ENCODE peak calls at places on chromosome 3, in nine cellular contexts. One of them, this sample, is unnamed.

GRCh38 chr3:116561529-116561928 is 116.2 kb upstream of the LSAMP start:
- DNase-seq in GM12891: no peak
- DNase-seq in NCI-H510A: no peak
- DNase-seq in NCI-H1930: no peak
- DNase-seq in stimulated activated naive CD4-positive, alpha-beta T cell: no peak
- DNase-seq in Calu3: no peak
- DNase-seq in myocyte: no peak
- DNase-seq in skeletal muscle cell: no peak
- DNase-seq in activated T-cell treated with anti-CD3 and anti-CD28 coated beads, Interleukin-2, amount 50 U/mL, for 72 hours: no peak
- DNase-seq in this sample: no peak

GRCh38 chr3:126472277-126473006 is 3.2 kb downstream of the ZXDC start:
- DNase-seq in activated T-cell treated with anti-CD3 and anti-CD28 coated beads, Interleukin-2, amount 50 U/mL, for 72 hours: no peak
- DNase-seq in NCI-H1930: no peak
- DNase-seq in stimulated activated naive CD4-positive, alpha-beta T cell: no peak
- DNase-seq in GM12891: no peak
- DNase-seq in myocyte: peak; percentile 95
- DNase-seq in Calu3: peak; percentile 89
- DNase-seq in skeletal muscle cell: peak; percentile 41
- DNase-seq in NCI-H510A: peak; percentile 58
- DNase-seq in this sample: no peak

GRCh38 chr3:41693799-41694198 is 268.1 kb downstream of the ULK4 start:
- DNase-seq in Calu3: no peak
- DNase-seq in skeletal muscle cell: no peak
- DNase-seq in myocyte: no peak
- DNase-seq in activated T-cell treated with anti-CD3 and anti-CD28 coated beads, Interleukin-2, amount 50 U/mL, for 72 hours: no peak
- DNase-seq in GM12891: no peak
- DNase-seq in stimulated activated naive CD4-positive, alpha-beta T cell: no peak
- DNase-seq in NCI-H1930: no peak
- DNase-seq in NCI-H510A: no peak
- DNase-seq in this sample: no peak

GRCh38 chr3:87397210-87397609 is 120.8 kb upstream of the POU1F1 start:
- DNase-seq in skeletal muscle cell: peak; percentile 14
- DNase-seq in Calu3: no peak
- DNase-seq in myocyte: no peak
- DNase-seq in NCI-H1930: no peak
- DNase-seq in GM12891: no peak
- DNase-seq in stimulated activated naive CD4-positive, alpha-beta T cell: no peak
- DNase-seq in activated T-cell treated with anti-CD3 and anti-CD28 coated beads, Interleukin-2, amount 50 U/mL, for 72 hours: no peak
- DNase-seq in NCI-H510A: no peak
- DNase-seq in this sample: no peak

GRCh38 chr3:103218793-103219192 is 784.0 kb downstream of the ZPLD1 start:
- DNase-seq in Calu3: no peak
- DNase-seq in activated T-cell treated with anti-CD3 and anti-CD28 coated beads, Interleukin-2, amount 50 U/mL, for 72 hours: no peak
- DNase-seq in myocyte: no peak
- DNase-seq in GM12891: no peak
- DNase-seq in stimulated activated naive CD4-positive, alpha-beta T cell: no peak
- DNase-seq in NCI-H510A: no peak
- DNase-seq in skeletal muscle cell: peak; percentile 1
- DNase-seq in NCI-H1930: no peak
- DNase-seq in this sample: no peak

GRCh38 chr3:13352621-13353131 is 67.4 kb downstream of the NUP210 start:
- DNase-seq in stimulated activated naive CD4-positive, alpha-beta T cell: no peak
- DNase-seq in myocyte: no peak
- DNase-seq in skeletal muscle cell: no peak
- DNase-seq in NCI-H1930: no peak
- DNase-seq in NCI-H510A: no peak
- DNase-seq in GM12891: no peak
- DNase-seq in activated T-cell treated with anti-CD3 and anti-CD28 coated beads, Interleukin-2, amount 50 U/mL, for 72 hours: no peak
- DNase-seq in Calu3: no peak
- DNase-seq in this sample: no peak

GRCh38 chr3:97389883-97390282 is 374.7 kb upstream of the ARL6 start:
- DNase-seq in stimulated activated naive CD4-positive, alpha-beta T cell: no peak
- DNase-seq in NCI-H510A: no peak
- DNase-seq in Calu3: no peak
- DNase-seq in NCI-H1930: peak; percentile 84
- DNase-seq in myocyte: no peak
- DNase-seq in GM12891: no peak
- DNase-seq in activated T-cell treated with anti-CD3 and anti-CD28 coated beads, Interleukin-2, amount 50 U/mL, for 72 hours: no peak
- DNase-seq in skeletal muscle cell: no peak
- DNase-seq in this sample: peak; percentile 22

GRCh38 chr3:56799251-56799882 is 2.4 kb downstream of the ARHGEF3 start:
- DNase-seq in activated T-cell treated with anti-CD3 and anti-CD28 coated beads, Interleukin-2, amount 50 U/mL, for 72 hours: peak; percentile 22
- DNase-seq in GM12891: no peak
- DNase-seq in myocyte: peak; percentile 79
- DNase-seq in NCI-H1930: peak; percentile 49
- DNase-seq in Calu3: no peak
- DNase-seq in stimulated activated naive CD4-positive, alpha-beta T cell: no peak
- DNase-seq in NCI-H510A: no peak
- DNase-seq in skeletal muscle cell: no peak
- DNase-seq in this sample: peak; percentile 41

GRCh38 chr3:194276768-194277546 is 74.2 kb downstream of the CPN2 start:
- DNase-seq in NCI-H510A: no peak
- DNase-seq in skeletal muscle cell: no peak
- DNase-seq in activated T-cell treated with anti-CD3 and anti-CD28 coated beads, Interleukin-2, amount 50 U/mL, for 72 hours: no peak
- DNase-seq in myocyte: peak; percentile 33
- DNase-seq in GM12891: no peak
- DNase-seq in Calu3: no peak
- DNase-seq in NCI-H1930: no peak
- DNase-seq in stimulated activated naive CD4-positive, alpha-beta T cell: no peak
- DNase-seq in this sample: no peak

GRCh38 chr3:123301331-123302184 is 99.8 kb downstream of the SEC22A start:
- DNase-seq in Calu3: no peak
- DNase-seq in activated T-cell treated with anti-CD3 and anti-CD28 coated beads, Interleukin-2, amount 50 U/mL, for 72 hours: no peak
- DNase-seq in NCI-H1930: no peak
- DNase-seq in NCI-H510A: no peak
- DNase-seq in stimulated activated naive CD4-positive, alpha-beta T cell: no peak
- DNase-seq in skeletal muscle cell: no peak
- DNase-seq in GM12891: no peak
- DNase-seq in myocyte: no peak
- DNase-seq in this sample: no peak

GRCh38 chr3:157931517-157931916 is 174.7 kb downstream of the SHOX2 start:
- DNase-seq in stimulated activated naive CD4-positive, alpha-beta T cell: no peak
- DNase-seq in NCI-H510A: no peak
- DNase-seq in GM12891: no peak
- DNase-seq in Calu3: no peak
- DNase-seq in NCI-H1930: no peak
- DNase-seq in skeletal muscle cell: no peak
- DNase-seq in myocyte: no peak
- DNase-seq in activated T-cell treated with anti-CD3 and anti-CD28 coated beads, Interleukin-2, amount 50 U/mL, for 72 hours: no peak
- DNase-seq in this sample: no peak

GRCh38 chr3:80338366-80338765 is 570.6 kb upstream of the ROBO1 start:
- DNase-seq in Calu3: no peak
- DNase-seq in stimulated activated naive CD4-positive, alpha-beta T cell: no peak
- DNase-seq in activated T-cell treated with anti-CD3 and anti-CD28 coated beads, Interleukin-2, amount 50 U/mL, for 72 hours: no peak
- DNase-seq in GM12891: no peak
- DNase-seq in myocyte: no peak
- DNase-seq in NCI-H510A: no peak
- DNase-seq in skeletal muscle cell: peak; percentile 51
- DNase-seq in NCI-H1930: no peak
- DNase-seq in this sample: no peak

GRCh38 chr3:56702487-56703315 is 19.6 kb upstream of the TASOR start:
- DNase-seq in skeletal muscle cell: peak; percentile 15
- DNase-seq in activated T-cell treated with anti-CD3 and anti-CD28 coated beads, Interleukin-2, amount 50 U/mL, for 72 hours: peak; percentile 46
- DNase-seq in myocyte: peak; percentile 76
- DNase-seq in stimulated activated naive CD4-positive, alpha-beta T cell: no peak
- DNase-seq in GM12891: no peak
- DNase-seq in Calu3: peak; percentile 46
- DNase-seq in NCI-H1930: peak; percentile 58
- DNase-seq in NCI-H510A: peak; percentile 14
- DNase-seq in this sample: peak; percentile 59

GRCh38 chr3:140585828-140586227 is 92.0 kb upstream of the TRIM42 start:
- DNase-seq in myocyte: peak; percentile 77
- DNase-seq in skeletal muscle cell: peak; percentile 80
- DNase-seq in NCI-H510A: no peak
- DNase-seq in NCI-H1930: no peak
- DNase-seq in Calu3: no peak
- DNase-seq in stimulated activated naive CD4-positive, alpha-beta T cell: no peak
- DNase-seq in activated T-cell treated with anti-CD3 and anti-CD28 coated beads, Interleukin-2, amount 50 U/mL, for 72 hours: no peak
- DNase-seq in GM12891: no peak
- DNase-seq in this sample: no peak

GRCh38 chr3:138367912-138368311 is 19.5 kb downstream of the MRAS start:
- DNase-seq in stimulated activated naive CD4-positive, alpha-beta T cell: no peak
- DNase-seq in NCI-H1930: no peak
- DNase-seq in activated T-cell treated with anti-CD3 and anti-CD28 coated beads, Interleukin-2, amount 50 U/mL, for 72 hours: no peak
- DNase-seq in myocyte: peak; percentile 58
- DNase-seq in skeletal muscle cell: no peak
- DNase-seq in NCI-H510A: no peak
- DNase-seq in Calu3: peak; percentile 34
- DNase-seq in GM12891: no peak
- DNase-seq in this sample: no peak

GRCh38 chr3:128276151-128276445 is 122.8 kb downstream of the EEFSEC start:
- DNase-seq in activated T-cell treated with anti-CD3 and anti-CD28 coated beads, Interleukin-2, amount 50 U/mL, for 72 hours: no peak
- DNase-seq in myocyte: no peak
- DNase-seq in stimulated activated naive CD4-positive, alpha-beta T cell: no peak
- DNase-seq in skeletal muscle cell: no peak
- DNase-seq in Calu3: no peak
- DNase-seq in NCI-H510A: no peak
- DNase-seq in NCI-H1930: no peak
- DNase-seq in GM12891: no peak
- DNase-seq in this sample: no peak

GRCh38 chr3:39791603-39792002 is 17.8 kb upstream of the MYRIP start:
- DNase-seq in NCI-H510A: no peak
- DNase-seq in Calu3: no peak
- DNase-seq in myocyte: no peak
- DNase-seq in skeletal muscle cell: no peak
- DNase-seq in GM12891: no peak
- DNase-seq in activated T-cell treated with anti-CD3 and anti-CD28 coated beads, Interleukin-2, amount 50 U/mL, for 72 hours: no peak
- DNase-seq in NCI-H1930: no peak
- DNase-seq in stimulated activated naive CD4-positive, alpha-beta T cell: no peak
- DNase-seq in this sample: no peak

GRCh38 chr3:17411157-17411877 is 331.1 kb downstream of the TBC1D5 start:
- DNase-seq in myocyte: peak; percentile 10
- DNase-seq in GM12891: no peak
- DNase-seq in skeletal muscle cell: no peak
- DNase-seq in activated T-cell treated with anti-CD3 and anti-CD28 coated beads, Interleukin-2, amount 50 U/mL, for 72 hours: no peak
- DNase-seq in Calu3: no peak
- DNase-seq in NCI-H1930: no peak
- DNase-seq in stimulated activated naive CD4-positive, alpha-beta T cell: no peak
- DNase-seq in NCI-H510A: no peak
- DNase-seq in this sample: no peak

GRCh38 chr3:113545594-113545993 is 13.2 kb downstream of the SIDT1 start:
- DNase-seq in stimulated activated naive CD4-positive, alpha-beta T cell: no peak
- DNase-seq in myocyte: no peak
- DNase-seq in NCI-H510A: no peak
- DNase-seq in GM12891: no peak
- DNase-seq in Calu3: no peak
- DNase-seq in activated T-cell treated with anti-CD3 and anti-CD28 coated beads, Interleukin-2, amount 50 U/mL, for 72 hours: no peak
- DNase-seq in skeletal muscle cell: no peak
- DNase-seq in NCI-H1930: no peak
- DNase-seq in this sample: no peak

GRCh38 chr3:31729082-31729481 is 196.4 kb downstream of the STT3B start:
- DNase-seq in GM12891: no peak
- DNase-seq in skeletal muscle cell: no peak
- DNase-seq in NCI-H1930: no peak
- DNase-seq in stimulated activated naive CD4-positive, alpha-beta T cell: no peak
- DNase-seq in NCI-H510A: no peak
- DNase-seq in Calu3: no peak
- DNase-seq in activated T-cell treated with anti-CD3 and anti-CD28 coated beads, Interleukin-2, amount 50 U/mL, for 72 hours: no peak
- DNase-seq in myocyte: no peak
- DNase-seq in this sample: no peak

GRCh38 chr3:80244390-80244789 is 476.6 kb upstream of the ROBO1 start:
- DNase-seq in GM12891: no peak
- DNase-seq in myocyte: no peak
- DNase-seq in activated T-cell treated with anti-CD3 and anti-CD28 coated beads, Interleukin-2, amount 50 U/mL, for 72 hours: no peak
- DNase-seq in Calu3: no peak
- DNase-seq in NCI-H510A: no peak
- DNase-seq in skeletal muscle cell: peak; percentile 79
- DNase-seq in NCI-H1930: no peak
- DNase-seq in stimulated activated naive CD4-positive, alpha-beta T cell: no peak
- DNase-seq in this sample: no peak

GRCh38 chr3:64825404-64825803 is 137.6 kb upstream of the ADAMTS9 start:
- DNase-seq in NCI-H1930: no peak
- DNase-seq in GM12891: no peak
- DNase-seq in activated T-cell treated with anti-CD3 and anti-CD28 coated beads, Interleukin-2, amount 50 U/mL, for 72 hours: no peak
- DNase-seq in Calu3: no peak
- DNase-seq in myocyte: no peak
- DNase-seq in NCI-H510A: no peak
- DNase-seq in stimulated activated naive CD4-positive, alpha-beta T cell: no peak
- DNase-seq in skeletal muscle cell: no peak
- DNase-seq in this sample: no peak

GRCh38 chr3:154795046-154795445 is 285.1 kb upstream of the MME start:
- DNase-seq in myocyte: no peak
- DNase-seq in activated T-cell treated with anti-CD3 and anti-CD28 coated beads, Interleukin-2, amount 50 U/mL, for 72 hours: no peak
- DNase-seq in skeletal muscle cell: no peak
- DNase-seq in NCI-H510A: no peak
- DNase-seq in Calu3: no peak
- DNase-seq in stimulated activated naive CD4-positive, alpha-beta T cell: no peak
- DNase-seq in GM12891: no peak
- DNase-seq in NCI-H1930: no peak
- DNase-seq in this sample: no peak

GRCh38 chr3:16427309-16427965 is 86.1 kb downstream of the RFTN1 start:
- DNase-seq in stimulated activated naive CD4-positive, alpha-beta T cell: no peak
- DNase-seq in skeletal muscle cell: peak; percentile 93
- DNase-seq in GM12891: no peak
- DNase-seq in NCI-H510A: no peak
- DNase-seq in activated T-cell treated with anti-CD3 and anti-CD28 coated beads, Interleukin-2, amount 50 U/mL, for 72 hours: no peak
- DNase-seq in Calu3: no peak
- DNase-seq in myocyte: peak; percentile 61
- DNase-seq in NCI-H1930: no peak
- DNase-seq in this sample: no peak